ENCODE peak calls at places on chromosomes 16 and 17, in five cellular contexts. F is GM23338; R is CD8-positive, alpha-beta T cell; T is GM12865; I is mesothelial cell of epicardium. A is an unnamed sample.

GRCh38 chr17:45031231-45032149 is 19.9 kb downstream of the DCAKD start:
- DNase-seq in F (no peak), R (no peak), T (peak), I (no peak), A (peak)

GRCh38 chr16:3650631-3651265 is 3.7 kb upstream of the DNASE1 start:
- DNase-seq in F (no peak), R (no peak), T (no peak), I (no peak), A (no peak)

GRCh38 chr16:50841081-50841886 is 99.4 kb downstream of the CYLD start:
- DNase-seq in F (peak), R (peak), T (peak), I (no peak), A (peak)

GRCh38 chr17:12911241-12911640 is 106.6 kb downstream of the ELAC2 start:
- DNase-seq in F (no peak), R (no peak), T (no peak), I (no peak), A (no peak)

GRCh38 chr16:86337581-86338402 is 172.5 kb upstream of the FOXF1 start:
- DNase-seq in F (no peak), R (no peak), T (no peak), I (no peak), A (no peak)

GRCh38 chr17:74360993-74361612 is 565 bp downstream of the BTBD17 start:
- DNase-seq in F (peak), R (no peak), T (no peak), I (no peak), A (no peak)

GRCh38 chr17:2023692-2024571 is 1.2 kb downstream of the RTN4RL1 start:
- DNase-seq in F (peak), R (peak), T (peak), I (peak), A (peak)

GRCh38 chr16:10828851-10829331 is 10.3 kb upstream of the TVP23A start:
- DNase-seq in F (peak), R (no peak), T (no peak), I (peak), A (no peak)

GRCh38 chr17:78369791-78370381 is 8.6 kb upstream of the PGS1 start:
- DNase-seq in F (peak), R (no peak), T (no peak), I (no peak), A (no peak)

GRCh38 chr16:47374629-47375028 is 86.2 kb downstream of the ITFG1 start:
- DNase-seq in F (no peak), R (no peak), T (no peak), I (no peak), A (no peak)

GRCh38 chr17:79434215-79434614 is 176.6 kb downstream of the RBFOX3 start:
- DNase-seq in F (no peak), R (no peak), T (no peak), I (no peak), A (no peak)

GRCh38 chr16:79328327-79329162 is 272.0 kb downstream of the MAF start:
- DNase-seq in F (peak), R (no peak), T (no peak), I (no peak), A (no peak)

GRCh38 chr17:73489333-73489732 is 154.9 kb downstream of the SDK2 start:
- DNase-seq in F (no peak), R (no peak), T (no peak), I (no peak), A (no peak)

GRCh38 chr16:17497648-17498047 is 26.9 kb upstream of the XYLT1 start:
- DNase-seq in F (no peak), R (no peak), T (no peak), I (no peak), A (no peak)

GRCh38 chr17:47275245-47275984 is 21.8 kb downstream of the ITGB3 start:
- DNase-seq in F (peak), R (no peak), T (no peak), I (peak), A (no peak)

GRCh38 chr17:74992223-74992622 is 4.8 kb downstream of the CDR2L start:
- DNase-seq in F (no peak), R (no peak), T (no peak), I (no peak), A (peak)

GRCh38 chr16:53058441-53058840 is 3.6 kb downstream of the CHD9 start:
- DNase-seq in F (no peak), R (no peak), T (no peak), I (no peak), A (no peak)

GRCh38 chr16:79182618-79183017 is 417.9 kb downstream of the MAF start:
- DNase-seq in F (no peak), R (no peak), T (no peak), I (no peak), A (no peak)

GRCh38 chr16:87431926-87432325 is 39.8 kb downstream of the MAP1LC3B start:
- DNase-seq in F (no peak), R (no peak), T (no peak), I (no peak), A (no peak)

GRCh38 chr16:13939821-13940220 is 19.9 kb downstream of the ERCC4 start:
- DNase-seq in F (no peak), R (no peak), T (no peak), I (no peak), A (no peak)

GRCh38 chr16:28983644-28984043 is 1.2 kb upstream of the LAT start:
- DNase-seq in F (no peak), R (no peak), T (no peak), I (no peak), A (peak)

GRCh38 chr17:56499799-56500388 is 93.6 kb upstream of the NOG start:
- DNase-seq in F (peak), R (no peak), T (peak), I (no peak), A (peak)

GRCh38 chr17:17737938-17738894 is 57.0 kb downstream of the RAI1 start:
- DNase-seq in F (peak), R (peak), T (no peak), I (peak), A (no peak)

GRCh38 chr16:88784074-88784855 is 755 bp downstream of the PIEZO1 start:
- DNase-seq in F (peak), R (no peak), T (peak), I (peak), A (peak)

GRCh38 chr17:77319211-77320031 is 178.7 kb downstream of the SEC14L1 start:
- DNase-seq in F (peak), R (no peak), T (peak), I (peak), A (peak)

GRCh38 chr17:9928601-9929341 is 23.7 kb upstream of the RCVRN start:
- DNase-seq in F (peak), R (no peak), T (peak), I (peak), A (peak)

GRCh38 chr17:74212262-74212912 is 984 bp upstream of the TTYH2 start:
- DNase-seq in F (peak), R (peak), T (peak), I (peak), A (peak)

GRCh38 chr16:2500634-2500936 is 13.2 kb upstream of the ATP6V0C start:
- DNase-seq in F (peak), R (no peak), T (no peak), I (no peak), A (no peak)

GRCh38 chr17:82247856-82248671 is 19.2 kb downstream of the SLC16A3 start:
- DNase-seq in F (no peak), R (no peak), T (no peak), I (no peak), A (no peak)

GRCh38 chr16:11224894-11225676 is 30.9 kb downstream of the SOCS1 start:
- DNase-seq in F (no peak), R (peak), T (peak), I (no peak), A (peak)

GRCh38 chr16:19389246-19389645 is 28.4 kb upstream of the TMC5 start:
- DNase-seq in F (peak), R (no peak), T (peak), I (peak), A (peak)

GRCh38 chr16:13866073-13866472 is 53.9 kb upstream of the ERCC4 start:
- DNase-seq in F (peak), R (no peak), T (peak), I (peak), A (peak)

GRCh38 chr17:75998327-75998795 is 2.3 kb upstream of the CDK3 start:
- DNase-seq in F (no peak), R (no peak), T (no peak), I (no peak), A (no peak)

GRCh38 chr17:75994802-75995350 is 5.8 kb upstream of the CDK3 start:
- DNase-seq in F (no peak), R (no peak), T (no peak), I (no peak), A (no peak)

GRCh38 chr17:75995385-75995925 is 5.2 kb upstream of the CDK3 start:
- DNase-seq in F (no peak), R (no peak), T (no peak), I (no peak), A (no peak)

GRCh38 chr17:76000016-76000754 is 470 bp upstream of the CDK3 start:
- DNase-seq in F (peak), R (peak), T (peak), I (peak), A (peak)

GRCh38 chr17:75996665-75997590 is 3.7 kb upstream of the CDK3 start:
- DNase-seq in F (no peak), R (no peak), T (peak), I (peak), A (peak)
- TF ChIP-seq CTCF in F (no peak), R (no peak), T (no peak), I (no peak), A (no peak)

GRCh38 chr16:81997738-81998137 is 13.5 kb downstream of the SDR42E1 start:
- DNase-seq in F (no peak), R (no peak), T (no peak), I (no peak), A (no peak)

GRCh38 chr16:81995651-81996050 is 15.6 kb downstream of the SDR42E1 start:
- DNase-seq in F (no peak), R (no peak), T (no peak), I (no peak), A (no peak)

GRCh38 chr16:82002831-82003230 is 8.4 kb downstream of the SDR42E1 start:
- DNase-seq in F (no peak), R (no peak), T (no peak), I (no peak), A (no peak)

GRCh38 chr16:81994485-81994884 is 16.8 kb downstream of the SDR42E1 start:
- DNase-seq in F (peak), R (no peak), T (peak), I (no peak), A (peak)

DNA sequence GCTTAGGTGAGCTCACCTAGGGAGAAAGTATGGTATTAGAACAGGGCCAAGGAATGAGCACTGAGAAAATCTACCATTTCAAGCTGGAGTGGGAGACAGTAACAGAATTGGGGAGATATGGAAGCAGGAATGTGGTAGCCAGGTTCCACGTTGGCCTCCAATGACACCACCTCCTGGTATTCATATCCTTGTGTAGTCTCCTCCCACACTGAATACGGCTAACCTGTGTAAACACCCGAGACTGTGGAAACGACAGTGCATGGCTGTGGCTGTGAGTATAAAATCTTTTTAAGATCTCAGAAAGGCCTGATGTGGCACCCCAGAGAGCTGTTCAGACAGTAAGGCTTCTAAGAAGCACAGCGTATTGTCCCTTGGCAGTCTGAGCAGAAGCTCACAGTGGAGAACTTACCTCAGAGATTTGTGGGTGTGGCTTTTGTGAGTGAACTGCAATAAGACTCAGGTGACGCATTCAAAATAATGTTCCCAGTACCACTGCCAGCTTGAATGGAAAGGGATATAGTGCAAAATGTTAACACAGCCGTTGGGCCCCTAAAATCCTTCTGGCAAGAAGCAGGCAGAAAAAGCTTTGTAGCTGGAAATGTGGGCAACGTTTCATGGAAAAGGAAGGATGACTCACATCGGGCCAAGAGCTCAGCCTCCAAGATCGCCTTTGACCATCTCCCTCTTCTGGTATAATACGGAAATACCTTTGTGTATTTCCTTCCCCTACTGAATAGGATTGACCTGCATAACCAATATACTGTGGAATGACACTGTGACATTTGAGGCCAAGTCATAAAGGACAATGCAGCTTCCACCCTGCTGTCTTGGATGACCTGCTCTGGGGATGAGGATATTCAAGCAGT is 14.4 kb downstream of the SDR42E1 start:
- DNase-seq in F (peak), R (no peak), T (no peak), I (no peak), A (peak)
- TF ChIP-seq CTCF in F (peak), R (no peak), T (no peak), I (no peak), A (peak)

GRCh38 chr16:57906385-57907316 is 64.3 kb downstream of the CNGB1 start:
- DNase-seq in F (peak), R (peak), T (peak), I (no peak), A (no peak)
- TF ChIP-seq CTCF in F (peak), R (peak), T (peak), I (no peak), A (no peak)

GRCh38 chr16:1334739-1335138 is 1.3 kb downstream of the BAIAP3 start:
- DNase-seq in F (no peak), R (no peak), T (no peak), I (no peak), A (no peak)
- TF ChIP-seq CTCF in F (peak), R (no peak), T (no peak), I (no peak), A (no peak)

GRCh38 chr17:39566092-39566491 is 41.6 kb downstream of the NEUROD2 start:
- DNase-seq in F (no peak), R (no peak), T (no peak), I (no peak), A (no peak)
- TF ChIP-seq CTCF in F (no peak), R (no peak), T (no peak), I (no peak), A (no peak)

GRCh38 chr17:37177234-37177633 is 198.6 kb upstream of the C17orf78 start:
- DNase-seq in F (no peak), R (no peak), T (no peak), I (no peak), A (no peak)

GRCh38 chr17:37180371-37180770 is 195.4 kb upstream of the C17orf78 start:
- DNase-seq in F (no peak), R (no peak), T (no peak), I (no peak), A (no peak)

GRCh38 chr17:37182786-37183185 is 193.0 kb upstream of the C17orf78 start:
- DNase-seq in F (no peak), R (no peak), T (no peak), I (no peak), A (no peak)

GRCh38 chr17:37176683-37177082 is 199.1 kb upstream of the C17orf78 start:
- DNase-seq in F (no peak), R (no peak), T (no peak), I (no peak), A (no peak)

DNA sequence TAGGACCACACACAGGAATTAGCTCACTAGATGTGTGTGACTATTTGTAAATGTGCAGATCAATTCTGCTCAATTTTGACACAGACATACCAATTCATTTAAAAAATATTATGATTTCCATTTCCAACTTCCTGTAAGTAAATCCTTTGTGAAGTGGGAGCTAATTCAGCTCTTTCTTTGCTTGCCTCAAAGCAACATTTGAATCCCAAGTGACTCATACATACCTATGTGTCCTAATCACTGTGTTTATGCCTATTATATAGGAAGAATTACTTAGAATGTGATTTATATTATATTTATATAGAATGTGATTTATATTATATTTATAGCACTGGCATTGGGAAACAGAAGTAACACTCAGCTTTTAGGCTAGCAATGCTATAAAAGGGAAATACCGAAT is 195.9 kb upstream of the C17orf78 start:
- DNase-seq in F (no peak), R (no peak), T (no peak), I (no peak), A (no peak)
- TF ChIP-seq CTCF in F (no peak), R (no peak), T (no peak), I (no peak), A (no peak)

GRCh38 chr17:14196337-14196997 is 40.2 kb downstream of the CDRT15 start:
- DNase-seq in F (peak), R (no peak), T (no peak), I (no peak), A (peak)
- TF ChIP-seq CTCF in F (no peak), R (peak), T (peak), I (no peak), A (peak)

GRCh38 chr17:50523208-50523607 is 9.3 kb upstream of the EPN3 start:
- DNase-seq in F (no peak), R (no peak), T (no peak), I (no peak), A (no peak)
- TF ChIP-seq CTCF in F (peak), R (no peak), T (no peak), I (no peak), A (no peak)

GRCh38 chr16:55010492-55011260 is 80.0 kb downstream of the IRX5 start:
- DNase-seq in F (no peak), R (no peak), T (no peak), I (no peak), A (no peak)

GRCh38 chr16:55012362-55012761 is 81.7 kb downstream of the IRX5 start:
- DNase-seq in F (no peak), R (no peak), T (no peak), I (no peak), A (no peak)

GRCh38 chr16:55012793-55013192 is 82.1 kb downstream of the IRX5 start:
- DNase-seq in F (no peak), R (no peak), T (no peak), I (no peak), A (no peak)

GRCh38 chr16:55015181-55015913 is 84.7 kb downstream of the IRX5 start:
- DNase-seq in F (no peak), R (no peak), T (no peak), I (no peak), A (no peak)

GRCh38 chr16:55014022-55014421 is 83.4 kb downstream of the IRX5 start:
- DNase-seq in F (no peak), R (no peak), T (no peak), I (no peak), A (no peak)
- TF ChIP-seq CTCF in F (no peak), R (no peak), T (no peak), I (no peak), A (no peak)

GRCh38 chr17:48471807-48472484 is 41.9 kb upstream of the SKAP1 start:
- DNase-seq in F (peak), R (no peak), T (no peak), I (peak), A (no peak)
- TF ChIP-seq CTCF in F (peak), R (no peak), T (no peak), I (no peak), A (no peak)

A was measured in NB4.